ENCODE peak calls at places on chromosomes 5 and 9, in four cellular contexts. B, T, K and F are unnamed samples.

GRCh38 chr9:83583151-83584014 is 39.6 kb upstream of the IDNK start:
- DNase-seq in B (peak; percentile 79), T (peak; percentile 66), K (peak; percentile 72), F (peak; percentile 61)

GRCh38 chr5:180636403-180637075 is 12.9 kb downstream of the FLT4 start:
- DNase-seq in B (no peak), T (no peak), K (no peak), F (peak; percentile 44)

GRCh38 chr9:90074319-90074962 is 469.6 kb downstream of the GADD45G start:
- DNase-seq in B (no peak), T (no peak), K (no peak), F (no peak)

GRCh38 chr9:89923961-89924504 is 319.2 kb downstream of the GADD45G start:
- DNase-seq in B (no peak), T (no peak), K (no peak), F (no peak)

GRCh38 chr5:86861514-86861913 is 243.8 kb downstream of the COX7C start:
- DNase-seq in B (no peak), T (no peak), K (no peak), F (no peak)

GRCh38 chr9:114367823-114368609 is 19.8 kb downstream of the AKNA start:
- DNase-seq in B (no peak), T (no peak), K (no peak), F (no peak)

GRCh38 chr9:38008168-38009034 is 60.6 kb downstream of the SHB start:
- DNase-seq in B (peak; percentile 68), T (peak; percentile 54), K (peak; percentile 78), F (no peak)

GRCh38 chr9:107480386-107480789 is 9.2 kb downstream of the KLF4 start:
- DNase-seq in B (peak; percentile 92), T (no peak), K (peak; percentile 85), F (no peak)

GRCh38 chr5:151319334-151319733 is 15.8 kb upstream of the SLC36A3 start:
- DNase-seq in B (peak; percentile 30), T (peak; percentile 20), K (peak; percentile 52), F (no peak)

GRCh38 chr5:111562566-111562965 is 50.2 kb upstream of the STARD4 start:
- DNase-seq in B (no peak), T (no peak), K (peak; percentile 17), F (no peak)

GRCh38 chr9:131348631-131349521 is 45.0 kb upstream of the PRRC2B start:
- DNase-seq in B (no peak), T (no peak), K (no peak), F (no peak)

GRCh38 chr9:124322618-124323432 is 65.1 kb downstream of the NEK6 start:
- DNase-seq in B (no peak), T (no peak), K (peak; percentile 62), F (no peak)

GRCh38 chr5:9239626-9240025 is 306.2 kb downstream of the SEMA5A start:
- DNase-seq in B (peak; percentile 69), T (no peak), K (peak; percentile 24), F (no peak)

GRCh38 chr9:20040991-20041606 is 252.3 kb upstream of the SLC24A2 start:
- DNase-seq in B (no peak), T (no peak), K (no peak), F (no peak)

GRCh38 chr5:68793074-68793473 is 300.7 kb upstream of the SLC30A5 start:
- DNase-seq in B (no peak), T (no peak), K (no peak), F (no peak)

GRCh38 chr5:72283358-72283757 is 36.7 kb downstream of the MRPS27 start:
- DNase-seq in B (no peak), T (no peak), K (peak; percentile 50), F (peak; percentile 54)

GRCh38 chr5:33166522-33166921 is 274.2 kb upstream of the TARS1 start:
- DNase-seq in B (no peak), T (no peak), K (no peak), F (peak; percentile 30)

GRCh38 chr9:33687779-33688178 is 107.6 kb upstream of the PRSS3 start:
- DNase-seq in B (no peak), T (peak; percentile 20), K (peak; percentile 5), F (no peak)

GRCh38 chr5:26121343-26121742 is 917.0 kb downstream of the CDH9 start:
- DNase-seq in B (no peak), T (peak; percentile 65), K (no peak), F (no peak)

GRCh38 chr9:8718121-8718725 is 918.6 kb upstream of the DMAC1 start:
- DNase-seq in B (no peak), T (no peak), K (peak; percentile 61), F (no peak)

GRCh38 chr5:176697267-176697928 is 50.1 kb downstream of the TSPAN17 start:
- DNase-seq in B (no peak), T (no peak), K (no peak), F (no peak)

GRCh38 chr5:14581891-14582796 is 552 bp downstream of the OTULINL start:
- DNase-seq in B (peak; percentile 43), T (peak; percentile 81), K (peak; percentile 22), F (peak; percentile 12)